ENCODE peak calls at places on chromosomes 1 and 21, in five cellular contexts. E is HFFc6; X is fibroblast of the conjunctiva; N is M059J; R is stimulated activated naive CD8-positive, alpha-beta T cell treated with anti-CD3 and anti-CD28 coated beads, Interleukin-15, Interleukin-2, amounts not matched to agents 100 U/mL and 50 U/mL, for 24 hours. B is an unnamed sample.

GRCh38 chr1:37150986-37151385 is 116.7 kb upstream of the GRIK3 start:
- DNase-seq in E (no peak), X (no peak), N (no peak), R (no peak), B (no peak)

GRCh38 chr1:30783244-30783915 is 25.8 kb upstream of the LAPTM5 start:
- DNase-seq in E (no peak), X (no peak), N (no peak), R (no peak), B (no peak)

GRCh38 chr1:71919812-71920509 is 362.4 kb downstream of the NEGR1 start:
- DNase-seq in E (no peak), X (no peak), N (no peak), R (no peak), B (no peak)

GRCh38 chr1:36842448-36842847 is 191.9 kb downstream of the GRIK3 start:
- DNase-seq in E (no peak), X (no peak), N (no peak), R (no peak), B (no peak)

GRCh38 chr1:93874025-93874651 is 4.9 kb downstream of the DNTTIP2 start:
- DNase-seq in E (peak), X (peak), N (peak), R (no peak), B (no peak)

GRCh38 chr21:45981641-45982255 is at the start of gene COL6A1:
- DNase-seq in E (peak), X (peak), N (peak), R (peak), B (no peak)

GRCh38 chr21:43572443-43572842 is 86.8 kb downstream of the HSF2BP start:
- DNase-seq in E (no peak), X (no peak), N (no peak), R (no peak), B (no peak)

GRCh38 chr1:244751271-244751895 is 84.1 kb upstream of the COX20 start:
- DNase-seq in E (no peak), X (no peak), N (no peak), R (no peak), B (no peak)

GRCh38 chr21:45403825-45404725 is 890 bp upstream of the COL18A1 start:
- DNase-seq in E (no peak), X (no peak), N (peak), R (no peak), B (no peak)

GRCh38 chr1:109239580-109240068 is 9.7 kb upstream of the CELSR2 start:
- DNase-seq in E (peak), X (no peak), N (peak), R (no peak), B (no peak)

GRCh38 chr1:91981996-91982609 is 32.9 kb downstream of the BRDT start:
- DNase-seq in E (no peak), X (no peak), N (no peak), R (no peak), B (no peak)

GRCh38 chr1:34879230-34879629 is 19.7 kb upstream of the SMIM12 start:
- DNase-seq in E (no peak), X (no peak), N (no peak), R (no peak), B (no peak)

GRCh38 chr1:115428676-115429075 is 90.6 kb upstream of the NGF start:
- DNase-seq in E (peak), X (no peak), N (peak), R (no peak), B (no peak)

GRCh38 chr1:114482585-114482984 is 28.4 kb downstream of the TRIM33 start:
- DNase-seq in E (no peak), X (no peak), N (no peak), R (no peak), B (no peak)

GRCh38 chr21:45536301-45537081 is 5.7 kb downstream of the SLC19A1 start:
- DNase-seq in E (no peak), X (no peak), N (no peak), R (no peak), B (peak)

GRCh38 chr1:172278478-172278877 is 142.0 kb upstream of the C1orf105 start:
- DNase-seq in E (peak), X (no peak), N (peak), R (no peak), B (no peak)

GRCh38 chr21:38486221-38486620 is 12.1 kb downstream of the ERG start:
- DNase-seq in E (peak), X (no peak), N (peak), R (no peak), B (peak)

GRCh38 chr1:115170972-115171392 is 81.7 kb upstream of the TSPAN2 start:
- DNase-seq in E (no peak), X (no peak), N (no peak), R (no peak), B (no peak)

GRCh38 chr1:100483230-100483629 is 54.7 kb upstream of the GPR88 start:
- DNase-seq in E (no peak), X (no peak), N (no peak), R (no peak), B (no peak)

GRCh38 chr1:177163844-177164379 is 600 bp downstream of the ASTN1 start:
- DNase-seq in E (no peak), X (no peak), N (no peak), R (no peak), B (no peak)

GRCh38 chr1:100134872-100135271 is 1.9 kb downstream of the TRMT13 start:
- DNase-seq in E (no peak), X (no peak), N (peak), R (no peak), B (no peak)

GRCh38 chr1:18530567-18531502 is 50.1 kb downstream of the KLHDC7A start:
- DNase-seq in E (no peak), X (no peak), N (peak), R (no peak), B (no peak)

GRCh38 chr1:222561656-222562055 is 13.8 kb upstream of the HHIPL2 start:
- DNase-seq in E (no peak), X (no peak), N (no peak), R (no peak), B (no peak)

GRCh38 chr1:11985851-11986250 is 5.6 kb downstream of the MFN2 start:
- DNase-seq in E (peak), X (peak), N (no peak), R (no peak), B (no peak)

GRCh38 chr1:59375321-59376220 is 78.7 kb downstream of the FGGY start:
- DNase-seq in E (peak), X (peak), N (peak), R (no peak), B (peak)

GRCh38 chr1:31689821-31690220 is 14.0 kb downstream of the COL16A1 start:
- DNase-seq in E (peak), X (peak), N (peak), R (no peak), B (peak)

GRCh38 chr1:204154525-204155255 is 2.8 kb upstream of the ETNK2 start:
- DNase-seq in E (no peak), X (no peak), N (no peak), R (no peak), B (no peak)

GRCh38 chr1:66360285-66360724 is 173.6 kb upstream of the SGIP1 start:
- DNase-seq in E (no peak), X (no peak), N (no peak), R (no peak), B (no peak)

GRCh38 chr1:248825136-248825535 is 579 bp downstream of the SH3BP5L start:
- DNase-seq in E (no peak), X (no peak), N (no peak), R (no peak), B (no peak)

GRCh38 chr1:82848043-82848442 is 1047.3 kb downstream of the ADGRL2 start:
- DNase-seq in E (no peak), X (no peak), N (no peak), R (no peak), B (no peak)

GRCh38 chr21:42513985-42514882 is 582 bp downstream of the SLC37A1 start:
- DNase-seq in E (no peak), X (no peak), N (no peak), R (peak), B (no peak)

GRCh38 chr1:218930879-218931278 is 242.8 kb upstream of the LYPLAL1 start:
- DNase-seq in E (peak), X (peak), N (peak), R (no peak), B (no peak)

B was measured in retinal pigment epithelial cell.